ENCODE peak calls at places on chromosomes 11 and 22, in five cellular contexts. One of them, this sample, is unnamed.

GRCh38 chr11:12506502-12506921 is 129.1 kb downstream of the PARVA start:
- DNase-seq in Kasumi-1: no peak
- DNase-seq in MV-4-11: no peak
- DNase-seq in NCI-H2029: no peak
- DNase-seq in progenitor cell of endocrine pancreas: no peak
- DNase-seq in this sample: no peak

GRCh38 chr11:67354314-67355022 is 1.1 kb upstream of the POLD4 start:
- DNase-seq in Kasumi-1: no peak
- DNase-seq in NCI-H2029: no peak
- DNase-seq in progenitor cell of endocrine pancreas: no peak
- DNase-seq in MV-4-11: peak; percentile 72
- DNase-seq in this sample: peak; percentile 76

GRCh38 chr11:119759324-119759723 is 30.3 kb upstream of the NECTIN1 start:
- DNase-seq in progenitor cell of endocrine pancreas: no peak
- DNase-seq in Kasumi-1: peak; percentile 17
- DNase-seq in NCI-H2029: no peak
- DNase-seq in MV-4-11: peak; percentile 91
- DNase-seq in this sample: peak; percentile 47

GRCh38 chr22:30435674-30436126 is 10.1 kb downstream of the MTFP1 start:
- DNase-seq in progenitor cell of endocrine pancreas: no peak
- DNase-seq in Kasumi-1: peak; percentile 48
- DNase-seq in MV-4-11: peak; percentile 29
- DNase-seq in NCI-H2029: no peak
- DNase-seq in this sample: no peak

GRCh38 chr11:113814181-113814580 is 34.6 kb downstream of the CLDN25 start:
- DNase-seq in Kasumi-1: no peak
- DNase-seq in NCI-H2029: no peak
- DNase-seq in MV-4-11: no peak
- DNase-seq in progenitor cell of endocrine pancreas: no peak
- DNase-seq in this sample: no peak

GRCh38 chr22:49734390-49734789 is 93.3 kb downstream of the BRD1 start:
- DNase-seq in progenitor cell of endocrine pancreas: no peak
- DNase-seq in MV-4-11: no peak
- DNase-seq in Kasumi-1: no peak
- DNase-seq in NCI-H2029: no peak
- DNase-seq in this sample: no peak

GRCh38 chr11:44760917-44761545 is 34.3 kb downstream of the TSPAN18 start:
- DNase-seq in NCI-H2029: no peak
- DNase-seq in progenitor cell of endocrine pancreas: no peak
- DNase-seq in Kasumi-1: no peak
- DNase-seq in MV-4-11: no peak
- DNase-seq in this sample: peak; percentile 94

GRCh38 chr11:78223320-78223954 is 34.7 kb downstream of the USP35 start:
- DNase-seq in Kasumi-1: no peak
- DNase-seq in MV-4-11: no peak
- DNase-seq in NCI-H2029: no peak
- DNase-seq in progenitor cell of endocrine pancreas: no peak
- DNase-seq in this sample: no peak

GRCh38 chr11:2375964-2376551 is 1.1 kb upstream of the CD81 start:
- DNase-seq in Kasumi-1: no peak
- DNase-seq in NCI-H2029: no peak
- DNase-seq in MV-4-11: no peak
- DNase-seq in progenitor cell of endocrine pancreas: no peak
- DNase-seq in this sample: no peak

GRCh38 chr11:67265633-67266423 is 445 bp upstream of the GRK2 start:
- DNase-seq in MV-4-11: peak; percentile 36
- DNase-seq in progenitor cell of endocrine pancreas: peak; percentile 83
- DNase-seq in NCI-H2029: peak; percentile 19
- DNase-seq in Kasumi-1: no peak
- DNase-seq in this sample: no peak

GRCh38 chr11:61602775-61603569 is 22.1 kb upstream of the SYT7 start:
- DNase-seq in NCI-H2029: no peak
- DNase-seq in MV-4-11: peak; percentile 59
- DNase-seq in Kasumi-1: no peak
- DNase-seq in progenitor cell of endocrine pancreas: no peak
- DNase-seq in this sample: peak; percentile 67

GRCh38 chr22:32389685-32390084 is 22.4 kb downstream of the RTCB start:
- DNase-seq in MV-4-11: no peak
- DNase-seq in NCI-H2029: no peak
- DNase-seq in progenitor cell of endocrine pancreas: no peak
- DNase-seq in Kasumi-1: peak; percentile 65
- DNase-seq in this sample: no peak

GRCh38 chr11:80533463-80533862 is 1092.6 kb upstream of the TENM4 start:
- DNase-seq in NCI-H2029: no peak
- DNase-seq in Kasumi-1: no peak
- DNase-seq in progenitor cell of endocrine pancreas: no peak
- DNase-seq in MV-4-11: no peak
- DNase-seq in this sample: no peak

GRCh38 chr11:8329961-8330361 is 66.3 kb upstream of the LMO1 start:
- DNase-seq in NCI-H2029: no peak
- DNase-seq in MV-4-11: no peak
- DNase-seq in Kasumi-1: no peak
- DNase-seq in progenitor cell of endocrine pancreas: no peak
- DNase-seq in this sample: peak; percentile 84

GRCh38 chr11:117828641-117829368 is 4.3 kb upstream of the FXYD2 start:
- DNase-seq in progenitor cell of endocrine pancreas: no peak
- DNase-seq in NCI-H2029: no peak
- DNase-seq in MV-4-11: peak; percentile 76
- DNase-seq in Kasumi-1: no peak
- DNase-seq in this sample: peak; percentile 47

GRCh38 chr22:20865869-20866445 is 7.2 kb downstream of the SNAP29 start:
- DNase-seq in MV-4-11: no peak
- DNase-seq in progenitor cell of endocrine pancreas: no peak
- DNase-seq in NCI-H2029: no peak
- DNase-seq in Kasumi-1: no peak
- DNase-seq in this sample: no peak

GRCh38 chr11:61447601-61448551 is 18.0 kb downstream of the SDHAF2 start:
- DNase-seq in Kasumi-1: no peak
- DNase-seq in NCI-H2029: no peak
- DNase-seq in progenitor cell of endocrine pancreas: no peak
- DNase-seq in MV-4-11: no peak
- DNase-seq in this sample: no peak

This sample was measured in retinal pigment epithelial cell.